ENCODE peak calls at places on chromosomes 12 and 14, in four cellular contexts. A is A549, D is left ventricle myocardium inferior, G is fibroblast of lung. Y is an unnamed sample.

GRCh38 chr12:61367281-61367785 is 892.9 kb upstream of the USP15 start:
- DNase-seq in A (no peak), D (no peak), G (no peak), Y (no peak)

GRCh38 chr12:104276192-104277131 is 27.1 kb upstream of the EID3 start:
- DNase-seq in A (no peak), D (no peak), G (peak; percentile 26), Y (no peak)

GRCh38 chr12:56749364-56749763 is 2.8 kb downstream of the PRIM1 start:
- DNase-seq in A (no peak), D (no peak), G (no peak), Y (no peak)

GRCh38 chr12:53010955-53011354 is 4.7 kb downstream of the EIF4B start:
- DNase-seq in A (no peak), D (no peak), G (no peak), Y (no peak)

GRCh38 chr12:18837025-18837424 is 99.1 kb downstream of the CAPZA3 start:
- DNase-seq in A (no peak), D (no peak), G (peak; percentile 20), Y (no peak)

GRCh38 chr12:12126551-12126950 is 55.8 kb downstream of the BCL2L14 start:
- DNase-seq in A (no peak), D (no peak), G (no peak), Y (no peak)

GRCh38 chr14:20327005-20327869 is 5.8 kb downstream of the CCNB1IP1 start:
- DNase-seq in A (peak; percentile 55), D (no peak), G (peak; percentile 55), Y (peak; percentile 74)

GRCh38 chr14:76964695-76965094 is 63.8 kb downstream of the IRF2BPL start:
- DNase-seq in A (no peak), D (no peak), G (no peak), Y (no peak)

GRCh38 chr14:55136868-55137785 is 8.1 kb downstream of the LGALS3 start:
- DNase-seq in A (no peak), D (peak; percentile 82), G (peak; percentile 92), Y (peak; percentile 90)

GRCh38 chr14:74456684-74457083 is 30.7 kb upstream of the SYNDIG1L start:
- DNase-seq in A (no peak), D (no peak), G (no peak), Y (no peak)

GRCh38 chr12:105228494-105228893 is 7.5 kb downstream of the APPL2 start:
- DNase-seq in A (no peak), D (no peak), G (peak; percentile 72), Y (peak; percentile 78)

GRCh38 chr14:22900088-22900799 is 17.2 kb downstream of the REM2 start:
- DNase-seq in A (peak; percentile 77), D (no peak), G (peak; percentile 66), Y (peak; percentile 87)

GRCh38 chr12:15636060-15636890 is 152.9 kb downstream of the EPS8 start:
- DNase-seq in A (no peak), D (no peak), G (no peak), Y (no peak)

GRCh38 chr12:82688619-82689018 is 1.9 kb downstream of the TMTC2 start:
- DNase-seq in A (no peak), D (no peak), G (no peak), Y (no peak)

GRCh38 chr14:104954746-104955395 is 23.3 kb downstream of the AHNAK2 start:
- DNase-seq in A (no peak), D (no peak), G (no peak), Y (no peak)

GRCh38 chr12:123148223-123148622 is 2.7 kb downstream of the PITPNM2 start:
- DNase-seq in A (no peak), D (no peak), G (no peak), Y (no peak)

GRCh38 chr12:89319111-89319510 is 33.2 kb downstream of the DUSP6 start:
- DNase-seq in A (no peak), D (no peak), G (no peak), Y (no peak)

GRCh38 chr12:121580959-121581680 is at the start of gene KDM2B:
- DNase-seq in A (no peak), D (peak; percentile 21), G (peak; percentile 64), Y (peak; percentile 60)

GRCh38 chr14:67551940-67552339 is 18.9 kb downstream of the PLEKHH1 start:
- DNase-seq in A (no peak), D (no peak), G (no peak), Y (no peak)

GRCh38 chr12:47807338-47807737 is 12.4 kb downstream of the HDAC7 start:
- DNase-seq in A (no peak), D (peak; percentile 64), G (no peak), Y (no peak)

GRCh38 chr12:110316861-110317260 is 35.8 kb downstream of the ATP2A2 start:
- DNase-seq in A (no peak), D (no peak), G (peak; percentile 89), Y (peak; percentile 77)

GRCh38 chr12:49764126-49764525 is 22.8 kb downstream of the TMBIM6 start:
- DNase-seq in A (no peak), D (no peak), G (no peak), Y (no peak)

GRCh38 chr12:31895449-31896150 is 63.6 kb upstream of the RESF1 start:
- DNase-seq in A (no peak), D (no peak), G (no peak), Y (no peak)

GRCh38 chr14:69685217-69685616 is 73.8 kb downstream of the SUSD6 start:
- DNase-seq in A (no peak), D (no peak), G (peak; percentile 59), Y (no peak)

GRCh38 chr12:120764766-120765165 is 39.1 kb downstream of the ACADS start:
- DNase-seq in A (no peak), D (no peak), G (no peak), Y (no peak)

GRCh38 chr14:68160269-68160668 is 340.7 kb downstream of the RAD51B start:
- DNase-seq in A (no peak), D (no peak), G (no peak), Y (no peak)

GRCh38 chr12:124391340-124392261 is 96.7 kb downstream of the RFLNA start:
- DNase-seq in A (no peak), D (peak; percentile 69), G (peak; percentile 73), Y (peak; percentile 59)

GRCh38 chr14:63686926-63687325 is 40.9 kb downstream of the SGPP1 start:
- DNase-seq in A (no peak), D (no peak), G (no peak), Y (no peak)

DNA sequence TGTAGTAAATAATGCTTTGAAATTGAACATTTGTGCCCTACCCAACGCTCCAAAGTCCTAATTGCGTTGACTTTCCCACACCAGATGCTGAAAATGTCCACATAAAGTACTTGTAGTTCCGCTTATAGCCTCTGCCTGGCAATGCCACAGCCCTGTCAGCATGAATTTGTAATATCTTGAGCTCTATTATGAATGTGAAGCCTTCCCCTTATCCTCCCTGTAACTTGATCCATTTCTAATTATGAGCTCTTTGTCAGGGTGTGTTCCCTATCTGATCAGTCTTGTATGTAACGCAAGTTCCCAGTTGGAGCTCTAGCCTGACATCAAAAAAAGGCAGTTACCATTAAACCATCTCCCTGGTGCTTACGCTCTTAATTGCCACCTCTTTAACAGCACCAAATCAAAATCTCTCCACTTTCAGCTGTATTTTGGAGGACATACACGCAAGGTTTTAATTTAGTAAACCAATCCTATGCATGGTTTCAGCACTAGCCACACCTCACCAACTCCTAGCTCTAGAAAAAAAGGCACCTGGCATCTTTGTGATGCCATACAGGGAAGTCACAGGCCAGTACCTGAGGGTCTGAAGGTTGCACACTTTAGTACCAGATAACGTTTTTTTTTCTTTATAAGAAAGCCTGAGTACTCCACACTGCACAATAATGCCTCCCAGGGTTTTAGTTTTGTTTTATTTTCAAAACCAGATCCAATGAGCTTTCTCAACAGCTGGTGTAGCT is 69.3 kb downstream of the EEA1 start:
- DNase-seq in A (no peak), D (no peak), G (no peak), Y (no peak)
- H3K4me3 ChIP-seq in A (no peak overlapping the region), D (no peak overlapping the region), G (no peak overlapping the region), Y (no peak overlapping the region)

DNA sequence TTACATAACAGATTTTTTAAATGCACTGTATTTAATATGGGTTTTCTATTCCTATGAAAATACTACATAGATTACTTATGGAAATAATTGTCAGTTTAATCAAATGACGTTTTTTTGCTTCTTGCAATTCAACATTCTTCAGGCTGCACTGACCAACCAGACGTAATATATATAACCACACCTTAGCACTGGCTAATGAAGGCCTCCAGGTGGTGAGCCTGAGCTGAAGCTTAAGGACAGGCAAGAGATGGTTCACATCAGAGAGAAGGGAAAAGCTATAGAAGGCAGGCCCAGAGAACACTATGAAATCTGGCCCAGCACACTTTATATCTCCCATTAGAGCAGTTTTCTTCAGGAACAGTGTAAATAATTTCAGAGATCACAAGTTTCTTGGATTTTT is 2.8 kb upstream of the MDGA2 start:
- DNase-seq in A (no peak), D (no peak), G (no peak), Y (no peak)
- H3K4me3 ChIP-seq in A (no peak overlapping the region), D (no peak overlapping the region), G (no peak overlapping the region), Y (no peak overlapping the region)

GRCh38 chr12:59695379-59695778 is 99.5 kb downstream of the SLC16A7 start:
- DNase-seq in A (no peak), D (no peak), G (peak; percentile 44), Y (no peak)

GRCh38 chr12:59699408-59700144 is 103.7 kb downstream of the SLC16A7 start:
- DNase-seq in A (no peak), D (no peak), G (peak; percentile 76), Y (peak; percentile 13)

GRCh38 chr12:59698599-59698998 is 102.8 kb downstream of the SLC16A7 start:
- DNase-seq in A (no peak), D (no peak), G (peak; percentile 56), Y (no peak)

DNA sequence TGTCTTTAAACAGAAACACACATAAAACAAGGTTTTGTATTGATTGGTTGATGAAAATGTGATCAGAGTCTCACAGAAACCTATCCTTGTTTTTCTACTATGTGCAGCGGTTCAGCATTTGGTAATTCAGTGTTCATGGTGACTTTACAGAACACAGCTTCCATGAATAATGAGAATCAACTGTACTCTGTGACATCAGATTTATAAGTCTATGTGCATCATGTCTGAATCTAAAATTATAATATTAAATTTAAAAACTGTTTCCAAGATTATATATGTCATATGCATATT is 104.3 kb downstream of the SLC16A7 start:
- DNase-seq in A (no peak), D (no peak), G (no peak), Y (no peak)
- H3K4me3 ChIP-seq in A (no peak overlapping the region), D (no peak overlapping the region), G (no peak overlapping the region), Y (no peak overlapping the region)

GRCh38 chr12:64670856-64671639 is 60.8 kb downstream of the RASSF3 start:
- DNase-seq in A (no peak), D (no peak), G (peak; percentile 78), Y (peak; percentile 63)
- H3K4me3 ChIP-seq in A (no peak overlapping the region), D (peak overlapping the region; percentile 1), G (no peak overlapping the region), Y (no peak overlapping the region)

GRCh38 chr14:61585598-61586538 is 109.4 kb upstream of the HIF1A start:
- DNase-seq in A (no peak), D (peak; percentile 76), G (peak; percentile 84), Y (peak; percentile 91)
- H3K4me3 ChIP-seq in A (no peak overlapping the region), D (no peak overlapping the region), G (no peak overlapping the region), Y (no peak overlapping the region)

GRCh38 chr12:96425321-96425720 is 25.1 kb upstream of the CDK17 start:
- DNase-seq in A (no peak), D (no peak), G (peak; percentile 95), Y (peak; percentile 91)
- H3K4me3 ChIP-seq in A (no peak overlapping the region), D (no peak overlapping the region), G (no peak overlapping the region), Y (no peak overlapping the region)

GRCh38 chr12:67348683-67349082 is 79.5 kb downstream of the CAND1 start:
- DNase-seq in A (no peak), D (no peak), G (no peak), Y (no peak)
- H3K4me3 ChIP-seq in A (no peak overlapping the region), D (no peak overlapping the region), G (no peak overlapping the region), Y (no peak overlapping the region)